ENCODE peak calls at places on chromosomes 16 and 17, in four cellular contexts. W, C, Z and F are unnamed samples. For H3K9me3, the result is how much of the 10 kb centered on the place peaks cover.

GRCh38 chr17:5897320-5897911 is 172.8 kb upstream of the WSCD1 start:
- DNase-seq in W (no peak), C (no peak), Z (no peak), F (no peak)

GRCh38 chr16:74738816-74739215 is 35.8 kb downstream of the FA2H start:
- DNase-seq in W (no peak), C (no peak), Z (no peak), F (no peak)

GRCh38 chr16:30622455-30623032 is 12.4 kb upstream of the ZNF689 start:
- DNase-seq in W (no peak), C (no peak), Z (no peak), F (no peak)

GRCh38 chr16:11497851-11498289 is 88.8 kb downstream of the LITAF start:
- DNase-seq in W (peak), C (peak), Z (peak), F (no peak)

GRCh38 chr16:57508084-57508425 is 21.8 kb upstream of the DOK4 start:
- DNase-seq in W (no peak), C (peak), Z (no peak), F (no peak)

GRCh38 chr17:8726951-8727555 is 17.6 kb downstream of the CCDC42 start:
- DNase-seq in W (no peak), C (peak), Z (no peak), F (no peak)

GRCh38 chr17:47905221-47905733 is 9.2 kb downstream of the SP2 start:
- DNase-seq in W (no peak), C (no peak), Z (peak), F (no peak)

GRCh38 chr17:73215414-73215813 is 22.6 kb downstream of the COG1 start:
- DNase-seq in W (no peak), C (no peak), Z (no peak), F (peak)

GRCh38 chr16:85611455-85612190 is 1.5 kb upstream of the GSE1 start:
- DNase-seq in W (peak), C (peak), Z (peak), F (peak)

GRCh38 chr16:17076121-17076757 is 394.5 kb downstream of the XYLT1 start:
- DNase-seq in W (no peak), C (no peak), Z (peak), F (no peak)

GRCh38 chr17:73192219-73192893 is 499 bp upstream of the COG1 start:
- DNase-seq in W (peak), C (peak), Z (peak), F (peak)

GRCh38 chr17:62981933-62982332 is 15.9 kb downstream of the TANC2 start:
- DNase-seq in W (no peak), C (no peak), Z (peak), F (no peak)

GRCh38 chr17:75517277-75517865 is 1.0 kb downstream of the TSEN54 start:
- DNase-seq in W (peak), C (no peak), Z (no peak), F (peak)

GRCh38 chr17:44898768-44899073 is 524 bp downstream of the EFTUD2 start:
- DNase-seq in W (no peak), C (peak), Z (peak), F (no peak)

GRCh38 chr17:31373150-31374082 is 18.1 kb upstream of the RAB11FIP4 start:
- DNase-seq in W (peak), C (peak), Z (peak), F (peak)

GRCh38 chr16:4319454-4319853 is 3.6 kb downstream of the GLIS2 start:
- DNase-seq in W (no peak), C (no peak), Z (peak), F (peak)

GRCh38 chr17:69978056-69978646 is 96.9 kb upstream of the KCNJ16 start:
- DNase-seq in W (no peak), C (no peak), Z (no peak), F (no peak)
- H3K9me3 ChIP-seq in W (under half), C (under half), Z (under half), F (under half)

GRCh38 chr17:28946239-28946638 is 5.1 kb downstream of the PHF12 start:
- DNase-seq in W (no peak), C (no peak), Z (peak), F (no peak)

GRCh38 chr17:28948873-28949184 is 2.5 kb downstream of the PHF12 start:
- DNase-seq in W (no peak), C (no peak), Z (no peak), F (no peak)

GRCh38 chr17:28949185-28950016 is 1.9 kb downstream of the PHF12 start:
- DNase-seq in W (no peak), C (peak), Z (peak), F (peak)

GRCh38 chr17:28948342-28948741 is 3.0 kb downstream of the PHF12 start:
- DNase-seq in W (no peak), C (no peak), Z (no peak), F (no peak)

DNA sequence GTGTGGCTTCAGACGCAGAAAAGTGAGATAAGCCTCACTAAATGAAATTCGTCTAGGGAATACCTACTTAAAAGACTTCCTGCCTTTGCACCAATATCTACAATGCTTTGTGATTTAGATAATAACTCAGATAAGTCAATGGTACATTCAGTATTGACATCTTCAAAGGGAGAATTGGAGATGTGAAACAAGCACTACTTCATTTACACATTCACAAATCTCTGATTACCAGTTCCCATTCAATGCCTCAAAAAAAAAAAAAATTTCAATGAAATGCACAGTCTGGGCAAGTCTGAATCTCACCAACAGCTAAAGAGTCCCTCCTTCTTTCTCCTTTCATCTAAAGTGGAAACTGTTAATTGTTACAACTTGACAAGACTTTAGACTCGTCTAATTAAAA is 3.7 kb downstream of the PHF12 start:
- DNase-seq in W (no peak), C (no peak), Z (no peak), F (no peak)
- TF ChIP-seq EZH2phosphoT487 in W (no peak), C (no peak), Z (no peak), F (no peak)

GRCh38 chr16:35210681-35211433 is 1751.4 kb downstream of the TP53TG3F start:
- DNase-seq in W (no peak), C (no peak), Z (no peak), F (no peak)
- H3K9me3 ChIP-seq in W (under half), C (under half), Z (under half), F (under half)

DNA sequence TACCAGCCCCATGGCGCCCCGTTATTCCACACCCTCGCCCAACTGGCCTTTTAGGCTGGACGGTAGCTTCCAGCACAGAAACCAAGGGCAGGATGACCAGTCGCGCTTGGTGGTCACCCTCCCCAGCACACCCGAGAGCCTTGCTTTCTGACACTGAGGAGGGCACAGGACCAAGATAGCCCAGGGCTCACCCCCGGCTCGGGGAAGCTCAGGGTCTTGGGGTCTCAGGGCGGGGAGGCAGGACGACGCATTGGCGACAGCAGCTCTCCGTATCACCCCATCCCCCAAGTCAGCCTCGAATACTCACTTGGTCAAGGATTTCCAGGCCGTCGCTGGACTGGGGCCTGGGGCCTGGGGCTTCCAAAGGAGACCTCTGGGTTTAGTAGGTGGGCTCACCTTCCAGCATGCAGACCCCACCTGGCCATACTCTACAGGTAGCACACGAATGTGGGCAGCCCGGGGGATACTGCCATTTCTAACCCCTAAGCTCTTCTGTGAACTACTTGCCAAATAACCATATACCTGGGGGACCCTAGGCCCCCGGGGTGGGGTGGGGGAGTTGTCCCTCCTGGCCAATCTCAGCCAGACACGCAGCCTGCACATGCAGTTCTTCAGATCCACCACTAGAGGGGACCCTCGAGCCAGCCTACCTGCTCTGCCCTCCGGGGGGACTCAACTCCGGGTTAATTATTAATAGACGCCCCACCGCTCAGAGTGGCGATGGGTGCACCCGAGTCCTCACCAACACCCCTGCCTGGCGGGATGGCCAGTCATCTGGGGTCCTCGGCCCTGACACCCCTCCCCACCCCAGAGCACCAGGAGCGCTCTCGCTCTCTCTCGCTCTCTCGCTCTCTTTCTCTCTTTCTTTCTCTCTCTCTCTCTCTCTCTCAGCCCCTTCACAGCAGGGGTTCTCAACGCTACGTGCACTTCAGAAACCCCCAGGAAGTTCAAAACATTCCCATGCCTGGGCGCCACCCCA is 30.0 kb downstream of the TBC1D16 start:
- DNase-seq in W (peak), C (peak), Z (peak), F (peak)
- TF ChIP-seq EZH2phosphoT487 in W (no peak), C (no peak), Z (no peak), F (no peak)

GRCh38 chr17:22131740-22132139 is 439.4 kb downstream of the KCNJ18 start:
- DNase-seq in W (no peak), C (no peak), Z (no peak), F (no peak)
- H3K9me3 ChIP-seq in W (under half), C (under half), Z (under half), F (under half)

GRCh38 chr16:5738586-5738985 is 641.0 kb upstream of the EEF2KMT start:
- DNase-seq in W (no peak), C (peak), Z (no peak), F (no peak)
- TF ChIP-seq EZH2phosphoT487 in W (no peak), C (no peak), Z (no peak), F (no peak)